ENCODE peak calls at places on chromosome 14, in five cellular contexts. Y is AG04450, M is AG09309, N is coronary artery, E is HCT116. F is an unnamed sample.

GRCh38 chr14:52279405-52279804 is 11.9 kb downstream of the PTGDR start:
- DNase-seq in Y (no peak), M (no peak), N (no peak), E (no peak), F (no peak)

GRCh38 chr14:87434011-87434410 is 559.0 kb downstream of the GALC start:
- DNase-seq in Y (no peak), M (no peak), N (no peak), E (no peak), F (no peak)

GRCh38 chr14:101360045-101360931 is 201.0 kb upstream of the DIO3 start:
- DNase-seq in Y (no peak), M (no peak), N (peak; percentile 79), E (no peak), F (no peak)

GRCh38 chr14:99426796-99427346 is 53.8 kb downstream of the SETD3 start:
- DNase-seq in Y (no peak), M (no peak), N (no peak), E (no peak), F (no peak)

GRCh38 chr14:46399049-46399448 is 252.5 kb downstream of the RPL10L start:
- DNase-seq in Y (no peak), M (no peak), N (no peak), E (no peak), F (no peak)

GRCh38 chr14:90804292-90804671 is 11.9 kb downstream of the TTC7B start:
- DNase-seq in Y (no peak), M (no peak), N (no peak), E (no peak), F (no peak)

GRCh38 chr14:61608245-61609142 is 86.8 kb upstream of the HIF1A start:
- DNase-seq in Y (no peak), M (no peak), N (no peak), E (no peak), F (no peak)

GRCh38 chr14:21072781-21073339 is 2.8 kb downstream of the ARHGEF40 start:
- DNase-seq in Y (no peak), M (no peak), N (no peak), E (no peak), F (no peak)

GRCh38 chr14:56241441-56241840 is 123.2 kb downstream of the PELI2 start:
- DNase-seq in Y (no peak), M (no peak), N (no peak), E (no peak), F (no peak)

GRCh38 chr14:100994757-100995156 is 91.2 kb upstream of the RTL1 start:
- DNase-seq in Y (no peak), M (no peak), N (no peak), E (no peak), F (no peak)

GRCh38 chr14:76101384-76101783 is 50.3 kb upstream of the GPATCH2L start:
- DNase-seq in Y (no peak), M (no peak), N (no peak), E (no peak), F (no peak)

GRCh38 chr14:104101086-104101621 is 15.7 kb downstream of the ASPG start:
- DNase-seq in Y (no peak), M (no peak), N (no peak), E (no peak), F (no peak)

DNA sequence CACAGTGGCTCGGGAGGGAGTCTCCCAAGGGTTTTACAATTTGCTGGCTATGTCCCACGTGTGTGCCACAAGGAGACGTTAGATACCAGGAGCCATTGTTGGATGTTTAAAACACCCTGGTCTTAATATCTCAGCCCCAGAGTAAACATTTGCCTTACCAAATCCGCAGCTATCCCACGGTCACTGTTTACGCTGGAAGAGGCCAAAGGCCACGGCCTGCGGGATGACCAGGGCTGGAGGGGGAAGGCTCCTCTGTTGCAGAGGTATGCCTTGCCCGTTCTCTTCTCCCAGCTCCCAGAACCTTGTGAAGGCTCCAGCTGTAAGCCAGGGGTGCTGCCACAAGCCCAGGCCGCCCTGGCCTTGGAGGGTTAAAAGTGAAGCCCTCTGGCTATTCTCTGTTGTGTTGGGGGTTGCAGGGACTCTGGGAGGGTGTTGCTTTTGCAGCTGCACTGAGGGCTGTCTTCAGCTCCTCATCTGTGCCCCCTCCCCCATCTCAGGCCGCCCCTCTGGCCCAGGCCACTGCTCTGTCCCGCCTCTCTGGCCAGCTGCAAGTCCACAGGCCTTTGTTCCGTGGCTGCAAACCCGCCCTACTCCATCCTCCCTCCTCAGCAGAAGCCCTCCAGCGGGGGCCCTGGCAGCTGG is 2.4 kb downstream of the PLEKHG3 start:
- DNase-seq in Y (no peak), M (no peak), N (peak; percentile 72), E (no peak), F (no peak)
- H3K4me3 ChIP-seq in Y (no peak overlapping the region), M (no peak overlapping the region), N (peak overlapping the region; percentile 93), E (no peak overlapping the region), F (peak overlapping the region; percentile 82)

GRCh38 chr14:88551094-88551870 is 3.5 kb downstream of the PTPN21 start:
- DNase-seq in Y (peak; percentile 63), M (peak; percentile 55), N (peak; percentile 84), E (peak; percentile 58), F (peak; percentile 65)

GRCh38 chr14:88554458-88555286 is at the start of gene PTPN21:
- DNase-seq in Y (no peak), M (no peak), N (peak; percentile 84), E (no peak), F (no peak)

GRCh38 chr14:88551936-88552565 is 2.8 kb downstream of the PTPN21 start:
- DNase-seq in Y (no peak), M (no peak), N (no peak), E (no peak), F (no peak)

GRCh38 chr14:88553886-88554457 is 835 bp downstream of the PTPN21 start:
- DNase-seq in Y (no peak), M (no peak), N (no peak), E (no peak), F (no peak)

DNA sequence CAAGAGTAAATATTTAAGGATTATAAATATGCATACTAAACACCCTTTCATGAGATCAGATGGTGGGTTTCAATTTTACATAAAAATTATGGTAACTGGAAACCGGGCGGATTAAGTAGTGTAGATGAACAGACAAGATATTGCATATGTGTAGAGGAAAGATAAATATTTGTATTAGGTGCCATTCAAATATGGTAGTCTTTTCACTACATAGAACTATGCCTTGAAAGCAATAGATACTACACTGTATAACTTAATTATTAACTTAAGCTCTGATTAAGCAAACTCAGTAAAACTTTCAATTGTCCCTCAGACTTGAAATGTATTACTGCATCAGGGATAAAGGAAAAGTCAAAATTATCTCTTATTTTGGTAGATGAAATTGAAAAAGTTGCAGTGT is 1.9 kb downstream of the PTPN21 start:
- DNase-seq in Y (no peak), M (no peak), N (no peak), E (no peak), F (no peak)
- H3K4me3 ChIP-seq in Y (peak overlapping the region; percentile 76), M (no peak overlapping the region), N (peak overlapping the region; percentile 20), E (no peak overlapping the region), F (peak overlapping the region; percentile 87)

GRCh38 chr14:67358914-67359313 is 690 bp downstream of the ATP6V1D start:
- DNase-seq in Y (no peak), M (no peak), N (no peak), E (no peak), F (no peak)
- H3K4me3 ChIP-seq in Y (peak overlapping the region; percentile 97), M (peak overlapping the region; percentile 70), N (peak overlapping the region; percentile 92), E (peak overlapping the region; percentile 74), F (peak overlapping the region; percentile 97)

GRCh38 chr14:67725171-67725570 is 23.5 kb downstream of the RDH12 start:
- DNase-seq in Y (no peak), M (no peak), N (no peak), E (no peak), F (no peak)

GRCh38 chr14:67728258-67728657 is 26.6 kb downstream of the RDH12 start:
- DNase-seq in Y (no peak), M (no peak), N (no peak), E (no peak), F (no peak)

GRCh38 chr14:67733609-67734008 is 31.9 kb downstream of the RDH12 start:
- DNase-seq in Y (no peak), M (no peak), N (no peak), E (no peak), F (no peak)

GRCh38 chr14:67727361-67727760 is 25.7 kb downstream of the RDH12 start:
- DNase-seq in Y (no peak), M (no peak), N (no peak), E (no peak), F (no peak)

DNA sequence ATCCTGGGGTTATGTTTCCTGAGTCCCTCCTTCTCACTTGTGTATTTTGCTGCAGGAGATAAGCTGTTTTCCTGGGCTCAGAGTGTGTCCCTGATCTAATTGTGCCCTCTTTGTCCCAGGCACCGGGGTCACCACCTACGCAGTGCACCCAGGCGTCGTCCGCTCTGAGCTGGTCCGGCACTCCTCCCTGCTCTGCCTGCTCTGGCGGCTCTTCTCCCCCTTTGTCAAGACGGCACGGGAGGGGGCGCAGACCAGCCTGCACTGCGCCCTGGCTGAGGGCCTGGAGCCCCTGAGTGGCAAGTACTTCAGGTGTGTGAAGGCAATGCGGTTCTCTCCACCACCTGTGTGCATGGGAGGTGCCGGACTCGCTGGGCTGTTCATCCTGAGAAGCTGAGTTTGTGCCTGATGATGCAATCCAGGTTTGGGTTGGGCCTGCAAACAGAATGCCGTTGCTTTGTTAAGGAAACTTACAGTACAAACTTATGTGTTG is 27.4 kb downstream of the RDH12 start:
- DNase-seq in Y (no peak), M (no peak), N (no peak), E (no peak), F (no peak)
- H3K4me3 ChIP-seq in Y (no peak overlapping the region), M (no peak overlapping the region), N (no peak overlapping the region), E (no peak overlapping the region), F (no peak overlapping the region)

GRCh38 chr14:22556990-22557623 is 31.9 kb downstream of the DAD1 start:
- DNase-seq in Y (peak; percentile 33), M (no peak), N (peak; percentile 89), E (peak; percentile 48), F (no peak)
- H3K4me3 ChIP-seq in Y (peak overlapping the region; percentile 43), M (peak overlapping the region; percentile 40), N (peak overlapping the region; percentile 67), E (no peak overlapping the region), F (peak overlapping the region; percentile 23)

F was measured in HFF-Myc.